ENCODE peak calls at places on chromosomes 16 and 17, in seven cellular contexts. J, B, H, T, G, N and U are unnamed samples.

GRCh38 chr16:68370921-68371651 is 60.3 kb downstream of the PRMT7 start:
- DNase-seq in N (peak), H (no peak), T (no peak), B (no peak), G (no peak), J (no peak), U (no peak)

GRCh38 chr16:50202926-50203624 is 50.0 kb downstream of the TENT4B start:
- DNase-seq in N (no peak), B (peak), H (no peak), G (no peak), T (no peak), J (no peak), U (no peak)

GRCh38 chr17:75124041-75124818 is 7.3 kb downstream of the NT5C start:
- DNase-seq in N (no peak), H (peak), T (no peak), J (peak), G (peak), B (no peak), U (no peak)

GRCh38 chr16:83301966-83302365 is 505.8 kb upstream of the HSBP1 start:
- DNase-seq in H (no peak), N (no peak), B (no peak), J (no peak), T (no peak), G (no peak), U (no peak)

GRCh38 chr17:50604470-50604869 is 30.2 kb upstream of the ABCC3 start:
- DNase-seq in N (no peak), H (no peak), G (no peak), B (no peak), T (peak), J (peak), U (no peak)

GRCh38 chr17:46023783-46024388 is 24.8 kb downstream of the STH start:
- DNase-seq in H (no peak), G (no peak), T (no peak), B (no peak), J (no peak), N (no peak), U (no peak)

GRCh38 chr17:12958786-12959185 is 59.0 kb downstream of the ELAC2 start:
- DNase-seq in H (no peak), J (no peak), G (no peak), N (no peak), T (no peak), B (no peak), U (no peak)

GRCh38 chr17:45826919-45827628 is 17.6 kb upstream of the SPPL2C start:
- DNase-seq in N (no peak), B (no peak), G (no peak), T (no peak), H (no peak), J (no peak), U (no peak)

GRCh38 chr16:13471036-13471435 is 448.9 kb upstream of the ERCC4 start:
- DNase-seq in G (no peak), H (no peak), T (peak), N (no peak), J (no peak), B (no peak), U (no peak)

GRCh38 chr16:66705790-66706505 is 9.4 kb upstream of the CMTM4 start:
- DNase-seq in J (peak), T (no peak), H (no peak), G (no peak), N (no peak), B (no peak), U (no peak)

GRCh38 chr17:78985395-78985794 is 5.7 kb upstream of the LGALS3BP start:
- DNase-seq in T (no peak), B (no peak), N (no peak), G (no peak), H (no peak), J (no peak), U (no peak)

GRCh38 chr16:75038036-75038959 is 39.5 kb downstream of the ZNRF1 start:
- DNase-seq in B (no peak), H (no peak), J (no peak), N (no peak), T (no peak), G (no peak), U (no peak)

GRCh38 chr16:76343761-76344160 is 66.6 kb downstream of the CNTNAP4 start:
- DNase-seq in T (no peak), N (no peak), J (no peak), G (no peak), H (no peak), B (no peak), U (no peak)

GRCh38 chr17:79831367-79832210 is 7.7 kb downstream of the CBX4 start:
- DNase-seq in H (peak), J (peak), T (no peak), B (no peak), N (no peak), G (no peak), U (no peak)

GRCh38 chr17:45186955-45187354 is 25.3 kb downstream of the HEXIM2 start:
- DNase-seq in J (no peak), T (no peak), N (no peak), B (no peak), H (no peak), G (no peak), U (no peak)

GRCh38 chr17:43791589-43791988 is 11.4 kb downstream of the CFAP97D1 start:
- DNase-seq in N (peak), G (no peak), H (no peak), T (no peak), B (no peak), J (no peak), U (no peak)

GRCh38 chr17:35241520-35241919 is 1.4 kb upstream of the SLFN5 start:
- DNase-seq in B (no peak), N (no peak), H (no peak), T (no peak), G (peak), J (peak), U (no peak)

GRCh38 chr17:28684963-28685362 is 23.0 kb downstream of the SUPT6H start:
- DNase-seq in B (no peak), T (no peak), G (no peak), J (peak), N (no peak), H (peak), U (no peak)

GRCh38 chr16:55272787-55273186 is 51.2 kb upstream of the IRX6 start:
- DNase-seq in J (no peak), G (no peak), H (no peak), T (no peak), N (no peak), B (no peak), U (no peak)

GRCh38 chr17:17439971-17440843 is 36.6 kb upstream of the MED9 start:
- DNase-seq in B (peak), G (peak), J (peak), N (peak), H (peak), T (peak), U (peak)

GRCh38 chr17:34226011-34226410 is 29.1 kb upstream of the CCL2 start:
- DNase-seq in N (no peak), J (no peak), G (no peak), B (no peak), T (no peak), H (no peak), U (no peak)

GRCh38 chr17:43661699-43662431 is at the start of gene MEOX1:
- DNase-seq in H (no peak), N (no peak), G (no peak), B (no peak), T (no peak), J (no peak), U (no peak)

GRCh38 chr16:84844049-84844350 is 24.2 kb downstream of the CRISPLD2 start:
- DNase-seq in T (no peak), N (no peak), H (no peak), J (peak), G (no peak), B (no peak), U (no peak)

GRCh38 chr16:29875206-29875605 is 12.2 kb upstream of the CDIPT start:
- DNase-seq in B (no peak), H (no peak), J (no peak), G (no peak), N (no peak), T (no peak), U (no peak)

GRCh38 chr16:86337581-86338402 is 172.5 kb upstream of the FOXF1 start:
- DNase-seq in J (no peak), B (no peak), H (no peak), G (no peak), T (no peak), N (no peak), U (no peak)

GRCh38 chr17:2892305-2892971 is 96.2 kb downstream of the RAP1GAP2 start:
- DNase-seq in H (no peak), N (no peak), B (no peak), G (no peak), J (no peak), T (no peak), U (no peak)

GRCh38 chr17:65020284-65020683 is 36.3 kb downstream of the GNA13 start:
- DNase-seq in B (no peak), G (no peak), H (no peak), J (no peak), T (no peak), N (no peak), U (no peak)

GRCh38 chr16:84340305-84341040 is 27.9 kb upstream of the ATP2C2 start:
- DNase-seq in H (no peak), B (no peak), J (peak), G (no peak), T (no peak), N (no peak), U (no peak)

GRCh38 chr17:44362479-44362963 is 1.1 kb downstream of the FAM171A2 start:
- DNase-seq in G (no peak), T (no peak), B (no peak), H (no peak), N (no peak), J (no peak), U (no peak)

GRCh38 chr17:43344700-43345099 is 54.1 kb upstream of the ARL4D start:
- DNase-seq in N (no peak), H (no peak), G (no peak), J (no peak), T (no peak), B (no peak), U (no peak)

GRCh38 chr17:10775058-10775457 is 28.8 kb downstream of the TMEM238L start:
- DNase-seq in T (no peak), J (peak), B (no peak), G (no peak), H (no peak), N (no peak), U (no peak)

GRCh38 chr17:83187782-83188311 is 108.4 kb downstream of the METRNL start:
- DNase-seq in H (no peak), G (no peak), B (no peak), N (no peak), T (no peak), J (no peak), U (no peak)

GRCh38 chr16:22141746-22142145 is 20.6 kb upstream of the SDR42E2 start:
- DNase-seq in J (no peak), N (peak), H (no peak), G (no peak), T (peak), B (no peak), U (no peak)

GRCh38 chr17:75288784-75289121 is 480 bp downstream of the SLC25A19 start:
- DNase-seq in T (no peak), H (no peak), G (peak), N (peak), B (no peak), J (peak), U (peak)

GRCh38 chr17:8753976-8754440 is 4.3 kb downstream of the SPDYE4 start:
- DNase-seq in G (no peak), J (no peak), T (no peak), N (peak), H (no peak), B (peak), U (no peak)

GRCh38 chr16:2337431-2338296 is 2.9 kb downstream of the ABCA3 start:
- DNase-seq in J (no peak), T (no peak), N (no peak), B (no peak), G (no peak), H (no peak), U (no peak)

GRCh38 chr16:1335211-1335971 is 1.9 kb downstream of the BAIAP3 start:
- DNase-seq in H (no peak), G (no peak), B (no peak), N (no peak), T (no peak), J (no peak), U (no peak)

GRCh38 chr16:47732122-47732805 is 271.1 kb downstream of the PHKB start:
- DNase-seq in G (no peak), J (no peak), T (no peak), B (no peak), H (no peak), N (peak), U (peak)

GRCh38 chr17:6303664-6304063 is 131.3 kb downstream of the AIPL1 start:
- DNase-seq in J (peak), N (peak), G (no peak), H (no peak), B (no peak), T (peak), U (no peak)

GRCh38 chr17:34156741-34157589 is 98.1 kb upstream of the CCL2 start:
- DNase-seq in H (no peak), B (no peak), G (no peak), J (no peak), N (no peak), T (peak), U (no peak)